ENCODE peak calls at places on chromosome 21, in six cellular contexts. F is H9, Q is mesenchymal stem cell, A is H1, L is IMR-90, E is mesendoderm. W is an unnamed sample.

GRCh38 chr21:30072496-30072895 is 94.1 kb downstream of the CLDN17 start:
- DNase-seq in F (peak; percentile 78), Q (no peak), A (peak; percentile 68), L (no peak), E (peak; percentile 83), W (no peak)

GRCh38 chr21:20882462-20883415 is 115.5 kb upstream of the NCAM2 start:
- DNase-seq in F (peak; percentile 39), Q (peak; percentile 31), A (peak; percentile 27), L (peak; percentile 0), E (peak; percentile 64), W (peak; percentile 44)

GRCh38 chr21:46063734-46064680 is 33.9 kb upstream of the COL6A2 start:
- DNase-seq in F (peak; percentile 17), Q (no peak), A (no peak), L (no peak), E (no peak), W (no peak)

GRCh38 chr21:20020032-20020431 is 978.2 kb upstream of the NCAM2 start:
- DNase-seq in F (no peak), Q (no peak), A (no peak), L (no peak), E (no peak), W (no peak)

GRCh38 chr21:31176725-31177124 is 138.4 kb upstream of the KRTAP19-8 start:
- DNase-seq in F (no peak), Q (no peak), A (no peak), L (no peak), E (no peak), W (no peak)

GRCh38 chr21:33019885-33020557 is 5.7 kb upstream of the OLIG2 start:
- DNase-seq in F (peak; percentile 51), Q (no peak), A (no peak), L (no peak), E (no peak), W (no peak)

GRCh38 chr21:36166705-36167104 is 10.1 kb downstream of the DOP1B start:
- DNase-seq in F (peak; percentile 26), Q (no peak), A (no peak), L (no peak), E (peak; percentile 60), W (no peak)

GRCh38 chr21:32803651-32804050 is 32.1 kb upstream of the PAXBP1 start:
- DNase-seq in F (no peak), Q (no peak), A (no peak), L (peak; percentile 30), E (no peak), W (no peak)

GRCh38 chr21:33189237-33189636 is 40.5 kb upstream of the IFNAR2 start:
- DNase-seq in F (no peak), Q (no peak), A (no peak), L (no peak), E (no peak), W (no peak)

GRCh38 chr21:36494557-36494956 is 14.6 kb upstream of the CLDN14 start:
- DNase-seq in F (no peak), Q (no peak), A (no peak), L (no peak), E (no peak), W (no peak)

GRCh38 chr21:46022551-46023107 is 41.1 kb downstream of the COL6A1 start:
- DNase-seq in F (peak; percentile 33), Q (no peak), A (no peak), L (no peak), E (peak; percentile 25), W (no peak)

GRCh38 chr21:39114871-39115658 is 68.2 kb downstream of the PSMG1 start:
- DNase-seq in F (no peak), Q (peak; percentile 70), A (no peak), L (peak; percentile 74), E (no peak), W (no peak)

GRCh38 chr21:34274001-34274400 is 89.8 kb upstream of the KCNE2 start:
- DNase-seq in F (no peak), Q (no peak), A (no peak), L (peak; percentile 28), E (no peak), W (no peak)

GRCh38 chr21:38813554-38813953 is 7.8 kb downstream of the ETS2 start:
- DNase-seq in F (no peak), Q (no peak), A (no peak), L (no peak), E (no peak), W (no peak)

GRCh38 chr21:30408782-30409494 is 13.1 kb downstream of the KRTAP13-1 start:
- DNase-seq in F (peak; percentile 98), Q (peak; percentile 0), A (peak; percentile 95), L (no peak), E (peak; percentile 99), W (peak; percentile 3)

GRCh38 chr21:33490991-33491372 is 534 bp downstream of the DNAJC28 start:
- DNase-seq in F (no peak), Q (no peak), A (no peak), L (no peak), E (no peak), W (no peak)

GRCh38 chr21:42974832-42975820 is 764 bp downstream of the PKNOX1 start:
- DNase-seq in F (peak; percentile 48), Q (peak; percentile 90), A (no peak), L (peak; percentile 64), E (peak; percentile 86), W (peak; percentile 49)

GRCh38 chr21:34147835-34148804 is 74.7 kb downstream of the MRPS6 start:
- DNase-seq in F (no peak), Q (no peak), A (no peak), L (peak; percentile 33), E (no peak), W (no peak)

GRCh38 chr21:20647603-20648002 is 350.6 kb upstream of the NCAM2 start:
- DNase-seq in F (no peak), Q (no peak), A (no peak), L (no peak), E (no peak), W (no peak)

GRCh38 chr21:32412998-32413504 is 545 bp downstream of the EVA1C start:
- DNase-seq in F (no peak), Q (no peak), A (no peak), L (no peak), E (no peak), W (no peak)

GRCh38 chr21:14538477-14538876 is 7.6 kb downstream of the SAMSN1 start:
- DNase-seq in F (no peak), Q (no peak), A (no peak), L (no peak), E (no peak), W (no peak)

GRCh38 chr21:34550400-34550799 is 38.4 kb upstream of the KCNE1 start:
- DNase-seq in F (no peak), Q (no peak), A (no peak), L (no peak), E (no peak), W (no peak)

GRCh38 chr21:35335951-35336446 is 286.9 kb upstream of the RUNX1 start:
- DNase-seq in F (no peak), Q (no peak), A (no peak), L (no peak), E (no peak), W (no peak)

GRCh38 chr21:46097826-46098286 is at the start of gene COL6A2:
- DNase-seq in F (peak; percentile 78), Q (peak; percentile 73), A (peak; percentile 15), L (peak; percentile 71), E (peak; percentile 75), W (peak; percentile 54)

GRCh38 chr21:43277481-43278351 is 108.9 kb downstream of the CRYAA start:
- DNase-seq in F (no peak), Q (no peak), A (no peak), L (no peak), E (peak; percentile 13), W (no peak)

GRCh38 chr21:32256226-32256625 is 22.6 kb downstream of the MIS18A start:
- DNase-seq in F (no peak), Q (no peak), A (no peak), L (no peak), E (no peak), W (no peak)

GRCh38 chr21:35563885-35564451 is 496.4 kb downstream of the SETD4 start:
- DNase-seq in F (no peak), Q (peak; percentile 95), A (no peak), L (peak; percentile 91), E (peak; percentile 25), W (no peak)

GRCh38 chr21:37071561-37072238 is 1.2 kb downstream of the PIGP start:
- DNase-seq in F (no peak), Q (peak; percentile 87), A (no peak), L (peak; percentile 77), E (peak; percentile 41), W (no peak)

GRCh38 chr21:44780140-44780508 is 21.5 kb downstream of the UBE2G2 start:
- DNase-seq in F (no peak), Q (no peak), A (no peak), L (no peak), E (no peak), W (no peak)
- H2BK15ac ChIP-seq in F (no peak overlapping the region), Q (no peak overlapping the region), A (no peak overlapping the region), L (no peak overlapping the region), E (no peak overlapping the region), W (no peak overlapping the region)

GRCh38 chr21:27201197-27201596 is 234.3 kb upstream of the ADAMTS5 start:
- DNase-seq in F (no peak), Q (peak; percentile 28), A (no peak), L (peak; percentile 85), E (no peak), W (no peak)

GRCh38 chr21:27196651-27197050 is 229.8 kb upstream of the ADAMTS5 start:
- DNase-seq in F (no peak), Q (peak; percentile 48), A (no peak), L (peak; percentile 16), E (no peak), W (no peak)

GRCh38 chr21:27206368-27206982 is 239.6 kb upstream of the ADAMTS5 start:
- DNase-seq in F (peak; percentile 41), Q (no peak), A (peak; percentile 56), L (peak; percentile 18), E (peak; percentile 32), W (no peak)

GRCh38 chr21:27202301-27202700 is 235.4 kb upstream of the ADAMTS5 start:
- DNase-seq in F (no peak), Q (no peak), A (no peak), L (no peak), E (no peak), W (no peak)
- H2BK15ac ChIP-seq in F (no peak overlapping the region), Q (no peak overlapping the region), A (no peak overlapping the region), L (no peak overlapping the region), E (no peak overlapping the region), W (no peak overlapping the region)

GRCh38 chr21:44503901-44504399 is 36.0 kb downstream of the KRTAP10-1 start:
- DNase-seq in F (no peak), Q (no peak), A (no peak), L (no peak), E (no peak), W (no peak)

GRCh38 chr21:44506279-44507255 is 33.4 kb downstream of the KRTAP10-1 start:
- DNase-seq in F (no peak), Q (no peak), A (no peak), L (no peak), E (no peak), W (no peak)

GRCh38 chr21:44507673-44508425 is 32.1 kb downstream of the KRTAP10-1 start:
- DNase-seq in F (no peak), Q (no peak), A (no peak), L (no peak), E (no peak), W (no peak)

GRCh38 chr21:44508426-44508710 is 31.6 kb downstream of the KRTAP10-1 start:
- DNase-seq in F (no peak), Q (no peak), A (no peak), L (no peak), E (no peak), W (no peak)

GRCh38 chr21:44505673-44506278 is 34.2 kb downstream of the KRTAP10-1 start:
- DNase-seq in F (no peak), Q (no peak), A (no peak), L (no peak), E (no peak), W (no peak)
- H2BK15ac ChIP-seq in F (no peak overlapping the region), Q (no peak overlapping the region), A (no peak overlapping the region), L (no peak overlapping the region), E (no peak overlapping the region), W (peak overlapping the region; percentile 85)

GRCh38 chr21:41499920-41500319 is 8.0 kb downstream of the TMPRSS2 start:
- DNase-seq in F (no peak), Q (no peak), A (no peak), L (no peak), E (no peak), W (no peak)
- H2BK15ac ChIP-seq in F (no peak overlapping the region), Q (no peak overlapping the region), A (no peak overlapping the region), L (no peak overlapping the region), E (no peak overlapping the region), W (no peak overlapping the region)

W was measured in neuronal stem cell.